ENCODE peak calls at places on chromosomes 6 and 20, in seven cellular contexts. One of them, this sample, is unnamed.

GRCh38 chr20:19995220-19995863 is 21.8 kb upstream of the NAA20 start:
- DNase-seq in hypothalamus: no peak
- DNase-seq in fibroblast of mammary gland: peak
- DNase-seq in A549: peak
- DNase-seq in NCI-H2081: peak
- DNase-seq in SW 1271: peak
- DNase-seq in RCC 7860: peak
- DNase-seq in this sample: peak

GRCh38 chr6:109094351-109095035 is at the start of gene SESN1:
- DNase-seq in hypothalamus: peak
- DNase-seq in fibroblast of mammary gland: peak
- DNase-seq in A549: peak
- DNase-seq in NCI-H2081: peak
- DNase-seq in SW 1271: peak
- DNase-seq in RCC 7860: peak
- DNase-seq in this sample: peak

GRCh38 chr6:53090576-53090975 is 25.4 kb downstream of the FBXO9 start:
- DNase-seq in hypothalamus: no peak
- DNase-seq in fibroblast of mammary gland: peak
- DNase-seq in A549: no peak
- DNase-seq in NCI-H2081: no peak
- DNase-seq in SW 1271: no peak
- DNase-seq in RCC 7860: peak
- DNase-seq in this sample: no peak

GRCh38 chr6:21395121-21395520 is 198.4 kb upstream of the SOX4 start:
- DNase-seq in hypothalamus: no peak
- DNase-seq in fibroblast of mammary gland: peak
- DNase-seq in A549: no peak
- DNase-seq in NCI-H2081: no peak
- DNase-seq in SW 1271: no peak
- DNase-seq in RCC 7860: no peak
- DNase-seq in this sample: no peak

GRCh38 chr20:15236812-15237211 is 899.4 kb upstream of the FLRT3 start:
- DNase-seq in hypothalamus: no peak
- DNase-seq in fibroblast of mammary gland: peak
- DNase-seq in A549: peak
- DNase-seq in NCI-H2081: peak
- DNase-seq in SW 1271: no peak
- DNase-seq in RCC 7860: peak
- DNase-seq in this sample: peak

GRCh38 chr20:7207186-7207585 is 439.7 kb downstream of the BMP2 start:
- DNase-seq in hypothalamus: no peak
- DNase-seq in fibroblast of mammary gland: no peak
- DNase-seq in A549: no peak
- DNase-seq in NCI-H2081: no peak
- DNase-seq in SW 1271: no peak
- DNase-seq in RCC 7860: no peak
- DNase-seq in this sample: no peak

GRCh38 chr6:104789770-104790190 is 69.9 kb downstream of the HACE1 start:
- DNase-seq in hypothalamus: no peak
- DNase-seq in fibroblast of mammary gland: peak
- DNase-seq in A549: peak
- DNase-seq in NCI-H2081: no peak
- DNase-seq in SW 1271: peak
- DNase-seq in RCC 7860: peak
- DNase-seq in this sample: peak

GRCh38 chr6:47098570-47098993 is 56.5 kb upstream of the ADGRF1 start:
- DNase-seq in hypothalamus: no peak
- DNase-seq in fibroblast of mammary gland: peak
- DNase-seq in A549: no peak
- DNase-seq in NCI-H2081: no peak
- DNase-seq in SW 1271: no peak
- DNase-seq in RCC 7860: no peak
- DNase-seq in this sample: no peak

GRCh38 chr6:32825966-32826365 is 9.2 kb upstream of the HLA-DOB start:
- DNase-seq in hypothalamus: no peak
- DNase-seq in fibroblast of mammary gland: peak
- DNase-seq in A549: no peak
- DNase-seq in NCI-H2081: peak
- DNase-seq in SW 1271: peak
- DNase-seq in RCC 7860: no peak
- DNase-seq in this sample: no peak

GRCh38 chr6:31898200-31899011 is 908 bp upstream of the EHMT2 start:
- DNase-seq in hypothalamus: no peak
- DNase-seq in fibroblast of mammary gland: peak
- DNase-seq in A549: peak
- DNase-seq in NCI-H2081: peak
- DNase-seq in SW 1271: peak
- DNase-seq in RCC 7860: peak
- DNase-seq in this sample: peak

GRCh38 chr20:62642666-62643520 is 590 bp downstream of the SLCO4A1 start:
- DNase-seq in hypothalamus: no peak
- DNase-seq in fibroblast of mammary gland: peak
- DNase-seq in A549: no peak
- DNase-seq in NCI-H2081: peak
- DNase-seq in SW 1271: peak
- DNase-seq in RCC 7860: no peak
- DNase-seq in this sample: no peak

GRCh38 chr20:43727980-43728590 is 1.3 kb upstream of the GTSF1L start:
- DNase-seq in hypothalamus: no peak
- DNase-seq in fibroblast of mammary gland: no peak
- DNase-seq in A549: no peak
- DNase-seq in NCI-H2081: no peak
- DNase-seq in SW 1271: no peak
- DNase-seq in RCC 7860: no peak
- DNase-seq in this sample: no peak

GRCh38 chr20:60584221-60584620 is 626.0 kb downstream of the CDH26 start:
- DNase-seq in hypothalamus: no peak
- DNase-seq in fibroblast of mammary gland: peak
- DNase-seq in A549: no peak
- DNase-seq in NCI-H2081: no peak
- DNase-seq in SW 1271: no peak
- DNase-seq in RCC 7860: no peak
- DNase-seq in this sample: no peak

GRCh38 chr6:80548496-80548895 is 442.0 kb downstream of the BCKDHB start:
- DNase-seq in hypothalamus: no peak
- DNase-seq in fibroblast of mammary gland: peak
- DNase-seq in A549: no peak
- DNase-seq in NCI-H2081: no peak
- DNase-seq in SW 1271: no peak
- DNase-seq in RCC 7860: no peak
- DNase-seq in this sample: no peak

GRCh38 chr20:44394520-44395182 is 39.2 kb downstream of the HNF4A start:
- DNase-seq in hypothalamus: no peak
- DNase-seq in fibroblast of mammary gland: peak
- DNase-seq in A549: no peak
- DNase-seq in NCI-H2081: no peak
- DNase-seq in SW 1271: no peak
- DNase-seq in RCC 7860: no peak
- DNase-seq in this sample: no peak

GRCh38 chr6:168196385-168196860 is 117.4 kb upstream of the FRMD1 start:
- DNase-seq in hypothalamus: no peak
- DNase-seq in fibroblast of mammary gland: no peak
- DNase-seq in A549: no peak
- DNase-seq in NCI-H2081: peak
- DNase-seq in SW 1271: no peak
- DNase-seq in RCC 7860: no peak
- DNase-seq in this sample: no peak

GRCh38 chr6:73704260-73704659 is 8.3 kb downstream of the CD109 start:
- DNase-seq in hypothalamus: no peak
- DNase-seq in fibroblast of mammary gland: peak
- DNase-seq in A549: peak
- DNase-seq in NCI-H2081: no peak
- DNase-seq in SW 1271: peak
- DNase-seq in RCC 7860: peak
- DNase-seq in this sample: peak

GRCh38 chr6:43275782-43276179 is 22.3 kb upstream of the SLC22A7 start:
- DNase-seq in hypothalamus: no peak
- DNase-seq in fibroblast of mammary gland: no peak
- DNase-seq in A549: no peak
- DNase-seq in NCI-H2081: no peak
- DNase-seq in SW 1271: no peak
- DNase-seq in RCC 7860: no peak
- DNase-seq in this sample: no peak

GRCh38 chr20:58481541-58482021 is 33.6 kb downstream of the APCDD1L start:
- DNase-seq in hypothalamus: no peak
- DNase-seq in fibroblast of mammary gland: peak
- DNase-seq in A549: peak
- DNase-seq in NCI-H2081: no peak
- DNase-seq in SW 1271: no peak
- DNase-seq in RCC 7860: no peak
- DNase-seq in this sample: peak

GRCh38 chr20:46688151-46689081 is 828 bp downstream of the TP53RK start:
- DNase-seq in hypothalamus: no peak
- DNase-seq in fibroblast of mammary gland: peak
- DNase-seq in A549: no peak
- DNase-seq in NCI-H2081: peak
- DNase-seq in SW 1271: peak
- DNase-seq in RCC 7860: no peak
- DNase-seq in this sample: no peak

GRCh38 chr6:28336284-28337024 is 506 bp upstream of the ZSCAN31 start:
- DNase-seq in hypothalamus: no peak
- DNase-seq in fibroblast of mammary gland: peak
- DNase-seq in A549: no peak
- DNase-seq in NCI-H2081: no peak
- DNase-seq in SW 1271: peak
- DNase-seq in RCC 7860: peak
- DNase-seq in this sample: no peak

GRCh38 chr6:4264076-4264475 is 128.7 kb upstream of the ECI2 start:
- DNase-seq in hypothalamus: no peak
- DNase-seq in fibroblast of mammary gland: no peak
- DNase-seq in A549: no peak
- DNase-seq in NCI-H2081: no peak
- DNase-seq in SW 1271: no peak
- DNase-seq in RCC 7860: no peak
- DNase-seq in this sample: no peak

GRCh38 chr20:5528719-5529256 is 212.0 kb upstream of the PROKR2 start:
- DNase-seq in hypothalamus: peak
- DNase-seq in fibroblast of mammary gland: peak
- DNase-seq in A549: peak
- DNase-seq in NCI-H2081: peak
- DNase-seq in SW 1271: peak
- DNase-seq in RCC 7860: peak
- DNase-seq in this sample: peak

GRCh38 chr6:16208989-16209388 is 29.4 kb upstream of the GMPR start:
- DNase-seq in hypothalamus: no peak
- DNase-seq in fibroblast of mammary gland: no peak
- DNase-seq in A549: no peak
- DNase-seq in NCI-H2081: no peak
- DNase-seq in SW 1271: no peak
- DNase-seq in RCC 7860: no peak
- DNase-seq in this sample: no peak

GRCh38 chr6:2783188-2783957 is 18.2 kb downstream of the WRNIP1 start:
- DNase-seq in hypothalamus: no peak
- DNase-seq in fibroblast of mammary gland: no peak
- DNase-seq in A549: no peak
- DNase-seq in NCI-H2081: no peak
- DNase-seq in SW 1271: no peak
- DNase-seq in RCC 7860: no peak
- DNase-seq in this sample: no peak